ENCODE peak calls at places on chromosomes 6 and 20, in four cellular contexts. U is A172, O is fibroblast of the conjunctiva, W is body of pancreas. X is an unnamed sample.

GRCh38 chr6:3607171-3607570 is 144.3 kb downstream of the PXDC1 start:
- DNase-seq in U (no peak), O (no peak), W (no peak), X (no peak)

GRCh38 chr6:40356242-40356910 is 230.8 kb downstream of the LRFN2 start:
- DNase-seq in U (peak), O (no peak), W (no peak), X (peak)

GRCh38 chr6:21115111-21115510 is 478.4 kb upstream of the SOX4 start:
- DNase-seq in U (peak), O (no peak), W (peak), X (no peak)

GRCh38 chr6:100175814-100176275 is 181.8 kb upstream of the MCHR2 start:
- DNase-seq in U (peak), O (peak), W (peak), X (peak)

GRCh38 chr6:51541847-51542246 is 545.6 kb downstream of the PKHD1 start:
- DNase-seq in U (no peak), O (peak), W (no peak), X (no peak)

GRCh38 chr6:41651246-41651961 is 13.1 kb downstream of the MDFI start:
- DNase-seq in U (no peak), O (no peak), W (no peak), X (no peak)

GRCh38 chr6:119284861-119285521 is 64.6 kb downstream of the MAN1A1 start:
- DNase-seq in U (no peak), O (no peak), W (no peak), X (no peak)

GRCh38 chr20:46348231-46348803 is 40.0 kb upstream of the CDH22 start:
- DNase-seq in U (no peak), O (peak), W (no peak), X (no peak)

GRCh38 chr6:156975414-156975813 is 198.2 kb downstream of the ARID1B start:
- DNase-seq in U (no peak), O (no peak), W (no peak), X (no peak)

GRCh38 chr6:16804515-16805161 is 43.4 kb upstream of the ATXN1 start:
- DNase-seq in U (no peak), O (no peak), W (no peak), X (no peak)

GRCh38 chr20:35226126-35226774 is at the start of gene MMP24:
- DNase-seq in U (no peak), O (no peak), W (no peak), X (no peak)

GRCh38 chr6:43328528-43328927 is 19.9 kb upstream of the CRIP3 start:
- DNase-seq in U (peak), O (no peak), W (peak), X (no peak)